ENCODE peak calls at places on chromosome 4, in nine cellular contexts. One of them, this sample, is unnamed.

GRCh38 chr4:40576651-40577480 is 52.8 kb downstream of the RBM47 start:
- DNase-seq in A549: peak
- DNase-seq in left ventricle myocardium inferior: peak
- DNase-seq in MM.1S: peak
- DNase-seq in IMR-90: peak
- DNase-seq in CD8-positive, alpha-beta T cell: no peak
- DNase-seq in lung: peak
- DNase-seq in neural progenitor cell: peak
- DNase-seq in tibial artery: peak
- DNase-seq in this sample: peak

GRCh38 chr4:87697945-87698344 is 47.9 kb downstream of the DMP1 start:
- DNase-seq in A549: no peak
- DNase-seq in left ventricle myocardium inferior: no peak
- DNase-seq in MM.1S: no peak
- DNase-seq in IMR-90: no peak
- DNase-seq in CD8-positive, alpha-beta T cell: no peak
- DNase-seq in lung: no peak
- DNase-seq in neural progenitor cell: no peak
- DNase-seq in tibial artery: no peak
- DNase-seq in this sample: no peak

GRCh38 chr4:22427676-22428075 is 88.2 kb downstream of the ADGRA3 start:
- DNase-seq in A549: no peak
- DNase-seq in left ventricle myocardium inferior: no peak
- DNase-seq in MM.1S: no peak
- DNase-seq in IMR-90: no peak
- DNase-seq in CD8-positive, alpha-beta T cell: no peak
- DNase-seq in lung: no peak
- DNase-seq in neural progenitor cell: no peak
- DNase-seq in tibial artery: no peak
- DNase-seq in this sample: no peak

GRCh38 chr4:165556383-165556782 is 177.6 kb downstream of the CPE start:
- DNase-seq in A549: no peak
- DNase-seq in left ventricle myocardium inferior: no peak
- DNase-seq in MM.1S: no peak
- DNase-seq in IMR-90: no peak
- DNase-seq in CD8-positive, alpha-beta T cell: no peak
- DNase-seq in lung: no peak
- DNase-seq in neural progenitor cell: no peak
- DNase-seq in tibial artery: no peak
- DNase-seq in this sample: no peak

GRCh38 chr4:105060628-105061027 is 86.0 kb upstream of the TET2 start:
- DNase-seq in A549: no peak
- DNase-seq in left ventricle myocardium inferior: no peak
- DNase-seq in MM.1S: peak
- DNase-seq in IMR-90: peak
- DNase-seq in CD8-positive, alpha-beta T cell: no peak
- DNase-seq in lung: no peak
- DNase-seq in neural progenitor cell: no peak
- DNase-seq in tibial artery: no peak
- DNase-seq in this sample: no peak

GRCh38 chr4:10808591-10808990 is 124.0 kb upstream of the CLNK start:
- DNase-seq in A549: no peak
- DNase-seq in left ventricle myocardium inferior: peak
- DNase-seq in MM.1S: no peak
- DNase-seq in IMR-90: peak
- DNase-seq in CD8-positive, alpha-beta T cell: no peak
- DNase-seq in lung: peak
- DNase-seq in neural progenitor cell: no peak
- DNase-seq in tibial artery: peak
- DNase-seq in this sample: no peak

GRCh38 chr4:107893171-107894137 is 37.9 kb upstream of the CYP2U1 start:
- DNase-seq in A549: no peak
- DNase-seq in left ventricle myocardium inferior: no peak
- DNase-seq in MM.1S: no peak
- DNase-seq in IMR-90: peak
- DNase-seq in CD8-positive, alpha-beta T cell: no peak
- DNase-seq in lung: no peak
- DNase-seq in neural progenitor cell: no peak
- DNase-seq in tibial artery: no peak
- DNase-seq in this sample: no peak

GRCh38 chr4:19455850-19456602 is 795.7 kb upstream of the SLIT2 start:
- DNase-seq in A549: no peak
- DNase-seq in left ventricle myocardium inferior: no peak
- DNase-seq in MM.1S: no peak
- DNase-seq in IMR-90: no peak
- DNase-seq in CD8-positive, alpha-beta T cell: no peak
- DNase-seq in lung: no peak
- DNase-seq in neural progenitor cell: no peak
- DNase-seq in tibial artery: no peak
- DNase-seq in this sample: no peak

GRCh38 chr4:127641524-127641923 is 8.8 kb downstream of the INTU start:
- DNase-seq in A549: no peak
- DNase-seq in left ventricle myocardium inferior: no peak
- DNase-seq in MM.1S: no peak
- DNase-seq in IMR-90: peak
- DNase-seq in CD8-positive, alpha-beta T cell: no peak
- DNase-seq in lung: no peak
- DNase-seq in neural progenitor cell: no peak
- DNase-seq in tibial artery: no peak
- DNase-seq in this sample: no peak

GRCh38 chr4:6109842-6110560 is 90.3 kb downstream of the JAKMIP1 start:
- DNase-seq in A549: peak
- DNase-seq in left ventricle myocardium inferior: no peak
- DNase-seq in MM.1S: peak
- DNase-seq in IMR-90: no peak
- DNase-seq in CD8-positive, alpha-beta T cell: no peak
- DNase-seq in lung: no peak
- DNase-seq in neural progenitor cell: peak
- DNase-seq in tibial artery: no peak
- DNase-seq in this sample: peak

GRCh38 chr4:24910504-24910903 is 2.3 kb downstream of the CCDC149 start:
- DNase-seq in A549: no peak
- DNase-seq in left ventricle myocardium inferior: no peak
- DNase-seq in MM.1S: no peak
- DNase-seq in IMR-90: peak
- DNase-seq in CD8-positive, alpha-beta T cell: no peak
- DNase-seq in lung: no peak
- DNase-seq in neural progenitor cell: no peak
- DNase-seq in tibial artery: no peak
- DNase-seq in this sample: no peak

GRCh38 chr4:48109413-48110263 is 24.4 kb downstream of the TXK start:
- DNase-seq in A549: peak
- DNase-seq in left ventricle myocardium inferior: no peak
- DNase-seq in MM.1S: peak
- DNase-seq in IMR-90: peak
- DNase-seq in CD8-positive, alpha-beta T cell: no peak
- DNase-seq in lung: no peak
- DNase-seq in neural progenitor cell: peak
- DNase-seq in tibial artery: no peak
- DNase-seq in this sample: peak

DNA sequence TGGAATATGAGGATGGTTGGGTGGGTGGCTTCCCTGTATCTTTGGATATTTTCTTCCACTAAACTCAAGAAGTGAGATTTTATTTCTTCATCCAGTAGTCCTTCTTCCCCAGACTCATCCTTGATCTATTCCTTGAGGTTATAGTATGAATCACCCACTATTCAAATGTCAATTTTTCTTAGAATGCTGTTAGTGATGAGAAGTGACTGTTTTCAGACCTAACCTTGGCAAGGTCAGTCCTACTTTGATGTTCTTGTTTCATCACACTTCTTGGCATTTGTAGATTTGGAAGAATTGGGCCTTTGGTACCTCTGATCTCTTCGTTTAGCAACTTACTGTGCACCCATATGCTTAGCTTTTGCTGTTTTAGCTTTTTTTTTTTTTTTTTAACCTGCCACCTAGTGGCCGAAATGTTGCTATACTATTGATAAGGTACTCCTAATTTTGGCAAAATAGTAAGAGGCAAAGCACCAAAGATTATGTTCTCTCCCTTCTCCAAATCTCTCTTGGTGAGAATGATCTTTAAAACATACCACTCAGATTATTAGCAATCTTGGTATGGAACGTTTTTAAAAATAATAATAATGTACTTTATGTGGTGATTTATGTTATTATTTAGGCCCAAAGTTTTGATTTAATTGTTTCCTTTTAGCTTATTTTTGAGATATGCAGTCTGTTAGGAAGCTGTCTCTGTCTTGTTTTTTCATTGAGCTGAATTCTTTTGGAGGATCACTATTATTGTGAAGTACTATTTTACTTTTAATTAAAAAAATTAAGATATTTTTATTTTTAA is 16.5 kb downstream of the DCK start:
- DNase-seq in A549: peak
- DNase-seq in left ventricle myocardium inferior: no peak
- DNase-seq in MM.1S: peak
- DNase-seq in IMR-90: peak
- DNase-seq in CD8-positive, alpha-beta T cell: no peak
- DNase-seq in lung: no peak
- DNase-seq in neural progenitor cell: peak
- DNase-seq in tibial artery: no peak
- DNase-seq in this sample: peak
- TF ChIP-seq CTCF in A549: peak
- TF ChIP-seq CTCF in left ventricle myocardium inferior: peak
- TF ChIP-seq CTCF in MM.1S: peak
- TF ChIP-seq CTCF in IMR-90: peak
- TF ChIP-seq CTCF in CD8-positive, alpha-beta T cell: peak
- TF ChIP-seq CTCF in lung: peak
- TF ChIP-seq CTCF in neural progenitor cell: peak
- TF ChIP-seq CTCF in tibial artery: peak
- TF ChIP-seq CTCF in this sample: peak

GRCh38 chr4:102589743-102590142 is 88.6 kb downstream of the NFKB1 start:
- DNase-seq in A549: no peak
- DNase-seq in left ventricle myocardium inferior: no peak
- DNase-seq in MM.1S: no peak
- DNase-seq in IMR-90: no peak
- DNase-seq in CD8-positive, alpha-beta T cell: no peak
- DNase-seq in lung: no peak
- DNase-seq in neural progenitor cell: no peak
- DNase-seq in tibial artery: no peak
- DNase-seq in this sample: no peak

GRCh38 chr4:102585329-102585728 is 84.2 kb downstream of the NFKB1 start:
- DNase-seq in A549: no peak
- DNase-seq in left ventricle myocardium inferior: no peak
- DNase-seq in MM.1S: no peak
- DNase-seq in IMR-90: peak
- DNase-seq in CD8-positive, alpha-beta T cell: no peak
- DNase-seq in lung: no peak
- DNase-seq in neural progenitor cell: no peak
- DNase-seq in tibial artery: no peak
- DNase-seq in this sample: no peak

GRCh38 chr4:102586002-102586643 is 85.0 kb downstream of the NFKB1 start:
- DNase-seq in A549: no peak
- DNase-seq in left ventricle myocardium inferior: no peak
- DNase-seq in MM.1S: no peak
- DNase-seq in IMR-90: no peak
- DNase-seq in CD8-positive, alpha-beta T cell: no peak
- DNase-seq in lung: no peak
- DNase-seq in neural progenitor cell: no peak
- DNase-seq in tibial artery: no peak
- DNase-seq in this sample: no peak

DNA sequence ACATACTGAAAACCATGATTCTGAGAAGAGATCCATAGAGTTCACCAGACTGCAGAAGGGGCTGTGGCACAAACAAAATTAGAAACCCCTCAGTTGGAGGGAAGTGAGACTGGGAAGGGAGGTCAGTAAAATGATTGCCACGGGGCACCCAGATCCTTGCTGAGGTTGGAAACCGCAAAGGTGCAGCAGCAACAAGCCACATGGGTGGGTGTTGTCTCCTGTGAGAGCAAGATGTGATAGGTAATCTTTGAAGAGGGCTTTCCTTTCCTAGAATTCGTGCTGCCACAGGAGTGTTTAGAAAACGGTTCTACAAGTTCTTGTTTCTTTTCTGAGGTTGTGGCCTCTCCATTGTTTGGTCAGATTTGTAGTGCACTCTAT is 85.5 kb downstream of the NFKB1 start:
- DNase-seq in A549: no peak
- DNase-seq in left ventricle myocardium inferior: no peak
- DNase-seq in MM.1S: peak
- DNase-seq in IMR-90: no peak
- DNase-seq in CD8-positive, alpha-beta T cell: no peak
- DNase-seq in lung: no peak
- DNase-seq in neural progenitor cell: no peak
- DNase-seq in tibial artery: no peak
- DNase-seq in this sample: no peak
- H3K27ac ChIP-seq in A549: no peak
- H3K27ac ChIP-seq in left ventricle myocardium inferior: no peak
- H3K27ac ChIP-seq in MM.1S: peak
- H3K27ac ChIP-seq in IMR-90: no peak
- H3K27ac ChIP-seq in CD8-positive, alpha-beta T cell: peak
- H3K27ac ChIP-seq in lung: no peak
- H3K27ac ChIP-seq in neural progenitor cell: no peak
- H3K27ac ChIP-seq in tibial artery: no peak
- H3K27ac ChIP-seq in this sample: no peak

DNA sequence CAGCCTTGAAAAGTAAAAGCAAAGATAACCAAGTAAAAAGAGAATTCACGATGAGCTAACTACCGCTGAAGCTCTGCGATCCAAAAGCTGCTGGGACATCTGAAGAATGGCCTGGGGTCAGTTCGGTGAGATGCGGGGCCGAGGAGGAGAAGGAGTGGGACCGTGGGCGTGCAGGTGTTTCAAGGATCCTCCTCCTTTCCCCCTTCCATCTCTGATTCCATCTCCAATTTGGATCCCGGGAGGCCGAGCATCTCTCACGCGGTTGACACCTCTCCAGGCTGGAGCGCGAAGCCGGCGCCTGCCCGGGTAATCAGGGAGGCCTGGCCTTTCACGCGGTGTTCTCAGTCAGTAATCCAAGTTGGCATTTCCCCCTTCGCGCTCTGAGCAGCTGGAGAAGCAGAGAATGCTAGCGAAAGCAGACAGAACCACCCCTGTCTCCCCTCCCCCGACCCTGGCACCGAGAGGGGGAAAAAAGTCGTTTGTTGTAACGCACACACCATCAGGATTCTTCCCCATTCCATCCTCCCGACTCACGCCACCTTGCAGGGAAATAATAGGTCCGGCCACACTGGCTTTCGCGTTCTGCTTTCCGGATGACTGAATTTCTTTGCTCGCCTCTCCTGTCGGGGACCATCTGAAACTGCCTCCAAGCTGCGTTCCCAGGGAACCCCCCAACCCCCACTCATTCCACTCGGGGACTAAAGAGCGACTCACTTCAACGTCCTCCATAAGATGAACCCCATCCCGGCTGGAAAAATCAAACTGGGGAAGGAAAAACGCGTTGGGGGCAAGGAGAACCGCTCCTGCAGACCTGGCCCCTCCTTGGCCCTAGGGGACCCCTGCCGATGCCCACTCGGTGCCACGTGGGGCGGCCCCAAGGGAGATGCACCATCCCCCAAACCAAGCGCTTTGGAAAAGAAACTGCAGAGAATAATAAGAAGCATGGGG is 6.5 kb downstream of the NEUROG2 start:
- DNase-seq in A549: no peak
- DNase-seq in left ventricle myocardium inferior: no peak
- DNase-seq in MM.1S: no peak
- DNase-seq in IMR-90: peak
- DNase-seq in CD8-positive, alpha-beta T cell: no peak
- DNase-seq in lung: no peak
- DNase-seq in neural progenitor cell: peak
- DNase-seq in tibial artery: no peak
- DNase-seq in this sample: no peak
- TF ChIP-seq CTCF in A549: no peak
- TF ChIP-seq CTCF in left ventricle myocardium inferior: no peak
- TF ChIP-seq CTCF in MM.1S: no peak
- TF ChIP-seq CTCF in IMR-90: no peak
- TF ChIP-seq CTCF in CD8-positive, alpha-beta T cell: no peak
- TF ChIP-seq CTCF in lung: no peak
- TF ChIP-seq CTCF in neural progenitor cell: no peak
- TF ChIP-seq CTCF in tibial artery: no peak
- TF ChIP-seq CTCF in this sample: no peak

GRCh38 chr4:99722006-99722405 is 64.4 kb upstream of the C4orf54 start:
- DNase-seq in A549: no peak
- DNase-seq in left ventricle myocardium inferior: no peak
- DNase-seq in MM.1S: no peak
- DNase-seq in IMR-90: no peak
- DNase-seq in CD8-positive, alpha-beta T cell: no peak
- DNase-seq in lung: no peak
- DNase-seq in neural progenitor cell: no peak
- DNase-seq in tibial artery: no peak
- DNase-seq in this sample: no peak
- H3K27ac ChIP-seq in A549: peak
- H3K27ac ChIP-seq in left ventricle myocardium inferior: peak
- H3K27ac ChIP-seq in MM.1S: no peak
- H3K27ac ChIP-seq in IMR-90: no peak
- H3K27ac ChIP-seq in CD8-positive, alpha-beta T cell: no peak
- H3K27ac ChIP-seq in lung: no peak
- H3K27ac ChIP-seq in neural progenitor cell: no peak
- H3K27ac ChIP-seq in tibial artery: no peak
- H3K27ac ChIP-seq in this sample: no peak